ENCODE peak calls at places on chromosomes 16 and 17, in four cellular contexts. U is EH, N is posterior cingulate gyrus, R is NCI-H510A treated with DMSO at 0.1 percent for 48 hours. H is an unnamed sample.

GRCh38 chr16:23535901-23536300 is 21.2 kb downstream of the EARS2 start:
- DNase-seq in U (no peak), N (no peak), R (no peak), H (no peak)

GRCh38 chr16:4936991-4937781 is at the start of gene PPL:
- DNase-seq in U (no peak), N (peak), R (peak), H (peak)

GRCh38 chr16:74771656-74772315 is 2.8 kb downstream of the FA2H start:
- DNase-seq in U (no peak), N (no peak), R (no peak), H (no peak)

GRCh38 chr16:4426021-4426684 is 485 bp downstream of the DNAJA3 start:
- DNase-seq in U (no peak), N (no peak), R (no peak), H (no peak)

GRCh38 chr17:40557531-40558299 is 7.6 kb downstream of the CCR7 start:
- DNase-seq in U (no peak), N (no peak), R (no peak), H (no peak)

GRCh38 chr17:9192010-9192409 is 170.7 kb downstream of the NTN1 start:
- DNase-seq in U (no peak), N (no peak), R (no peak), H (no peak)

GRCh38 chr17:35312790-35313711 is 60.4 kb downstream of the SLFN11 start:
- DNase-seq in U (peak), N (no peak), R (peak), H (peak)

GRCh38 chr16:3824121-3824795 is 56.3 kb downstream of the CREBBP start:
- DNase-seq in U (no peak), N (no peak), R (no peak), H (no peak)